ENCODE peak calls at places on chromosomes 2 and 18, in five cellular contexts. U is fibroblast of pulmonary artery, E is Calu3, G is B cell, J is mucosa of descending colon. L is an unnamed sample.

GRCh38 chr2:1219901-1220691 is 193.2 kb upstream of the TPO start:
- DNase-seq in J (no peak), G (no peak), E (no peak), U (no peak), L (no peak)

GRCh38 chr2:24025264-24025663 is 15.4 kb downstream of the MFSD2B start:
- DNase-seq in G (no peak), U (no peak), J (no peak), E (no peak), L (no peak)

GRCh38 chr18:26103579-26103978 is 13.2 kb upstream of the SS18 start:
- DNase-seq in J (no peak), E (no peak), U (no peak), G (no peak), L (peak)

GRCh38 chr2:133194068-133194655 is 374.1 kb downstream of the NCKAP5 start:
- DNase-seq in G (no peak), J (no peak), U (peak), E (no peak), L (no peak)

GRCh38 chr2:71789556-71790219 is 336.3 kb downstream of the DYSF start:
- DNase-seq in E (no peak), G (no peak), J (no peak), U (peak), L (no peak)

GRCh38 chr2:147934881-147935280 is 85.7 kb downstream of the ORC4 start:
- DNase-seq in J (no peak), E (no peak), U (no peak), G (no peak), L (no peak)

GRCh38 chr2:45191096-45191863 is 182.0 kb upstream of the SIX2 start:
- DNase-seq in U (peak), J (no peak), G (no peak), E (no peak), L (no peak)

GRCh38 chr18:48667276-48668254 is 128.7 kb downstream of the CTIF start:
- DNase-seq in E (peak), G (no peak), J (no peak), U (no peak), L (no peak)

GRCh38 chr2:196431957-196432356 is 207.6 kb upstream of the CCDC150 start:
- DNase-seq in E (peak), G (no peak), J (no peak), U (peak), L (peak)

GRCh38 chr18:41326311-41326710 is 628.7 kb upstream of the PIK3C3 start:
- DNase-seq in J (no peak), U (peak), G (no peak), E (no peak), L (no peak)

GRCh38 chr2:212592695-212593094 is 54.1 kb upstream of the ERBB4 start:
- DNase-seq in E (no peak), U (no peak), G (no peak), J (no peak), L (no peak)

GRCh38 chr2:134411828-134412638 is 158.2 kb downstream of the MGAT5 start:
- DNase-seq in J (peak), U (peak), E (peak), G (peak), L (peak)

GRCh38 chr18:38940863-38941531 is 1375.4 kb upstream of the CELF4 start:
- DNase-seq in U (peak), J (no peak), G (peak), E (peak), L (no peak)

GRCh38 chr2:216888086-216888485 is 28.2 kb upstream of the TNP1 start:
- DNase-seq in U (no peak), J (no peak), G (no peak), E (no peak), L (no peak)

GRCh38 chr2:70043252-70043875 is 43.9 kb upstream of the PCBP1 start:
- DNase-seq in G (no peak), E (no peak), U (no peak), J (no peak), L (no peak)

GRCh38 chr2:128789221-128789620 is 470.6 kb upstream of the HS6ST1 start:
- DNase-seq in U (no peak), E (no peak), G (no peak), J (no peak), L (no peak)

GRCh38 chr2:187994464-187995331 is 297.0 kb upstream of the GULP1 start:
- DNase-seq in G (no peak), U (peak), E (no peak), J (no peak), L (no peak)

GRCh38 chr2:170530803-170531564 is 184.2 kb upstream of the SP5 start:
- DNase-seq in J (no peak), G (no peak), E (no peak), U (no peak), L (no peak)

GRCh38 chr2:195318440-195319111 is 338.4 kb upstream of the SLC39A10 start:
- DNase-seq in E (peak), U (peak), G (peak), J (no peak), L (peak)

GRCh38 chr2:188786368-188786781 is 187.8 kb upstream of the COL3A1 start:
- DNase-seq in E (no peak), J (no peak), U (peak), G (no peak), L (no peak)

GRCh38 chr2:216688731-216689360 is 6.5 kb downstream of the IGFBP5 start:
- DNase-seq in J (no peak), E (no peak), G (no peak), U (no peak), L (no peak)

GRCh38 chr2:147989809-147990403 is 30.6 kb downstream of the ORC4 start:
- DNase-seq in J (no peak), G (peak), E (peak), U (peak), L (no peak)

GRCh38 chr2:30649828-30650227 is 157.4 kb downstream of the CAPN13 start:
- DNase-seq in U (no peak), G (no peak), E (no peak), J (no peak), L (no peak)

GRCh38 chr2:1600191-1601063 is 143.9 kb downstream of the PXDN start:
- DNase-seq in U (no peak), E (no peak), G (no peak), J (no peak), L (no peak)

GRCh38 chr2:3379339-3379646 is 201 bp upstream of the TRAPPC12 start:
- DNase-seq in U (no peak), E (no peak), G (no peak), J (no peak), L (no peak)

GRCh38 chr2:40412456-40412855 is 39.4 kb downstream of the SLC8A1 start:
- DNase-seq in J (no peak), E (no peak), G (no peak), U (no peak), L (no peak)

GRCh38 chr2:236661762-236662110 is 92.1 kb downstream of the ACKR3 start:
- DNase-seq in U (peak), J (no peak), G (no peak), E (no peak), L (no peak)

GRCh38 chr18:63098014-63098981 is 221.3 kb downstream of the BCL2 start:
- DNase-seq in E (no peak), G (no peak), U (no peak), J (no peak), L (peak)

GRCh38 chr2:189000221-189000620 is 26.0 kb downstream of the COL3A1 start:
- DNase-seq in U (no peak), E (no peak), G (no peak), J (no peak), L (no peak)

GRCh38 chr2:227473019-227473461 is 1.1 kb downstream of the AGFG1 start:
- DNase-seq in J (no peak), U (peak), G (no peak), E (no peak), L (no peak)

GRCh38 chr2:20507166-20507692 is 60.4 kb downstream of the RHOB start:
- DNase-seq in U (peak), G (no peak), J (no peak), E (no peak), L (no peak)

GRCh38 chr2:18526429-18526828 is 34.0 kb downstream of the RDH14 start:
- DNase-seq in J (no peak), U (no peak), E (no peak), G (no peak), L (no peak)

GRCh38 chr2:239444626-239445625 is 44.1 kb upstream of the HDAC4 start:
- DNase-seq in U (peak), E (peak), J (no peak), G (no peak), L (no peak)

GRCh38 chr18:68263481-68263880 is 451.4 kb downstream of the TMX3 start:
- DNase-seq in J (no peak), E (peak), U (peak), G (no peak), L (no peak)

GRCh38 chr2:239293450-239294430 is 107.1 kb downstream of the HDAC4 start:
- DNase-seq in E (no peak), U (no peak), G (no peak), J (no peak), L (no peak)

GRCh38 chr2:157784823-157785175 is 91.3 kb downstream of the ACVR1 start:
- DNase-seq in J (no peak), G (no peak), E (no peak), U (no peak), L (no peak)
- TF ChIP-seq CTCF in J (no peak), G (no peak), E (no peak), U (no peak), L (no peak)

GRCh38 chr2:202881570-202881969 is 10.0 kb upstream of the ICA1L start:
- DNase-seq in G (no peak), E (no peak), U (no peak), J (no peak), L (no peak)

GRCh38 chr2:202885190-202885589 is 13.6 kb upstream of the ICA1L start:
- DNase-seq in E (no peak), J (no peak), U (no peak), G (no peak), L (no peak)

GRCh38 chr2:202883987-202884675 is 12.6 kb upstream of the ICA1L start:
- DNase-seq in U (peak), E (no peak), G (no peak), J (no peak), L (no peak)
- TF ChIP-seq CTCF in U (peak), E (no peak), G (no peak), J (no peak), L (no peak)

DNA sequence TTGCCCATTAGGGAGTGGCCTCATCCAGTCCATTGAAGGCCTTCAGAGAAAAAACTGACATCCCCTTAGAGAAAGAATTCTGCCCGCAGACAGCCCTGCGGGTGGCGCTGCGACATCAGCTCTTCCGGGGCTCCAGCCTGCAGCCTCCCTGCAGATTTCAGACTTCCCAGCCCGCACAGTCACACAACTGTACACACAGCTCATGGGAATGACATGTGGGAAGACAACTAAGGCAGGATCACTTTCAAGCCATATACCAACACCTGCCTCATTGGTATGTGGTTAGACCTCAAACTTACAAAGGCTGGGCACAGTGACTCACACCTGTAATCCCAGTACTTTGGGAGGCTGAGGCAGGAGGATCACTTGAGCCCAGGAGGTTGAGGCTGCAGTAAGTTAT is 24.8 kb upstream of the TUBB6 start:
- DNase-seq in J (no peak), E (no peak), G (no peak), U (peak), L (peak)
- TF ChIP-seq CTCF in J (no peak), E (no peak), G (no peak), U (peak), L (peak)

DNA sequence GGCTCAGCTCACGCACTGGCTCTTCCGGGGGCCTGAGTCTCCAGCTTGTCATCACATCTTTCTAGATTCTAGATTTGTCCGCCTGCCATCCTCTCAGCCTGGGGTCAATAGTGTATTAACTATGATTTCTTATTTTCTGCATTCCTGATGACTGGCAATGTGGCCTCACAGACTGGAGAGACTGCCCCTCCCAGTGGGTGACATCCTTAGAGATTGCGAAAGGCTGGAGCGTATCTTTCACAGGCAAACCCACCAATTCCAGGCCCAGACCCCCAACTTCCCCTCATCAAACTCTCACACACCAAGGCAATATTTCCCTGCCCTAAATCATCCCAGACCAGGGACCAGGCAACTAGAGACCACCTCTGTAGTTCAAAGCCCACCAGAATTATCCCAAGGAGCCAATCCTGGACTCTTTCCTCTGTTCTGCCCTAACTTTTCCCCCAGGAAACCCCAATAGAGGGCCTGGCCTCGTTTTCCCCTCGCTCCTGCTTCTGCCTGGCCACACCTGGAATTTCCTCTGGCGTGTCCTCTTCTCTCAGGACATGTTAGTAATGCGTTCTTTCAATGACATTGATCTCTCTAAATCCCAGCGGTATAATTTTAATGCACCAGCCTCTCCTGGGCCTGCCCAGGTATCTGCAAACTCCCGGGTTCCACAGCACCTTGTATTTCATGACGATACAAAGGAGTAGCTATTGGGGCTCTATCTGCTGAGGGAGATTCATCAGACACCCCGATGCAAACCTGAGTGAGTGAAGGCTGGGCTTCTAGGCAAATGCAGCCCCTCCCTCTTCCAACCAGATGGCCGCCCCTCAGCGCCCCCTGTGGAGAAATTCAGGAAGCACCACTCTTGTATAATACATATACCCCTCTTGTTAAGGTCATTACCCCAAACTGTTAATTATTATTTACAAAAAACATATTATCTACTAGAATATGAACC is 2.4 kb upstream of the KCNF1 start:
- DNase-seq in G (no peak), J (no peak), U (no peak), E (peak), L (peak)
- TF ChIP-seq CTCF in G (peak), J (no peak), U (peak), E (peak), L (peak)

DNA sequence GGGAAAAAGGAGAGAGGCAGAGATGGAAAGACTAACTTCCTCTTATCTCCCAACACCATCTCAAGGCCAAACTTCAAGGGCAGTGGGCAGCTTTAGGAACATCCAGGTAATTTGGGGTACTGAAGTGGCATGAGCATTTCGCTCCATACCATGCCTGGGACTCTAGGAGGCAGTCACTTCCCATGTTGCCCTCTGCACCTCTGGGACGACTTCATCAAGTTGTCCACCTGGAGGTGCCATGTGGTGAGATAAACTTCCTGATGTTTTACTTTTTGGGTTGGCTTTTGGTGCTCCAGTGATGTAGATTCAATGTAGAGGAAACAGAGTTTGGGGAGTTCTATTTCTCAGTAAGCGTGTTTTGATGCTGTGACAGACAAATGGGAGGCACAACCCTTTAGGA is 56.3 kb upstream of the UPP2 start:
- DNase-seq in G (no peak), J (no peak), U (no peak), E (peak), L (no peak)
- TF ChIP-seq CTCF in G (no peak), J (peak), U (no peak), E (peak), L (no peak)

GRCh38 chr2:63047534-63048281 is 2.9 kb upstream of the OTX1 start:
- DNase-seq in J (peak), G (peak), U (no peak), E (no peak), L (peak)
- TF ChIP-seq CTCF in J (no peak), G (no peak), U (no peak), E (no peak), L (no peak)

L was measured in endothelial cell.